ENCODE peak calls at places on chromosomes 7 and 10, in six cellular contexts. B is CD8-positive, alpha-beta T cell; N is brain microvascular endothelial cell; P is sigmoid colon; S is esophagus squamous epithelium; T is lower lobe of right lung. D is an unnamed sample.

GRCh38 chr7:26614503-26614902 is 249.9 kb downstream of the SKAP2 start:
- DNase-seq in B (no peak), N (no peak), P (no peak), S (no peak), T (no peak), D (no peak)

GRCh38 chr10:99854860-99855259 is 72.4 kb downstream of the ABCC2 start:
- DNase-seq in B (no peak), N (peak), P (peak), S (no peak), T (no peak), D (no peak)

GRCh38 chr7:131921016-131921415 is 364.6 kb upstream of the PODXL start:
- DNase-seq in B (no peak), N (peak), P (no peak), S (no peak), T (no peak), D (no peak)

GRCh38 chr7:67917118-67917755 is 920.6 kb downstream of the TYW1 start:
- DNase-seq in B (no peak), N (no peak), P (no peak), S (no peak), T (no peak), D (no peak)

GRCh38 chr10:497289-497688 is 192.2 kb downstream of the DIP2C start:
- DNase-seq in B (no peak), N (no peak), P (peak), S (no peak), T (no peak), D (no peak)

GRCh38 chr10:49594594-49594993 is 15.5 kb upstream of the SLC18A3 start:
- DNase-seq in B (peak), N (peak), P (no peak), S (no peak), T (no peak), D (no peak)

GRCh38 chr7:31858051-31858450 is 171.0 kb downstream of the PPP1R17 start:
- DNase-seq in B (no peak), N (no peak), P (no peak), S (no peak), T (no peak), D (no peak)

GRCh38 chr7:50367570-50367969 is 63.1 kb downstream of the IKZF1 start:
- DNase-seq in B (no peak), N (no peak), P (no peak), S (no peak), T (no peak), D (no peak)

GRCh38 chr10:121928528-121928884 is 675 bp upstream of the ATE1 start:
- DNase-seq in B (no peak), N (no peak), P (no peak), S (no peak), T (no peak), D (no peak)

GRCh38 chr10:93383562-93383981 is 98.6 kb downstream of the MYOF start:
- DNase-seq in B (no peak), N (peak), P (no peak), S (no peak), T (no peak), D (no peak)

GRCh38 chr10:113576853-113577252 is 24.0 kb downstream of the HABP2 start:
- DNase-seq in B (no peak), N (peak), P (no peak), S (no peak), T (no peak), D (no peak)

GRCh38 chr7:80923211-80923612 is 4.4 kb upstream of the SEMA3C start:
- DNase-seq in B (no peak), N (no peak), P (no peak), S (no peak), T (no peak), D (no peak)

GRCh38 chr10:23037561-23037960 is 57.8 kb upstream of the MSRB2 start:
- DNase-seq in B (no peak), N (no peak), P (no peak), S (no peak), T (no peak), D (no peak)

GRCh38 chr7:125661006-125661405 is 731.4 kb upstream of the POT1 start:
- DNase-seq in B (no peak), N (peak), P (no peak), S (no peak), T (no peak), D (no peak)

GRCh38 chr7:44473295-44473694 is 17.2 kb downstream of the NUDCD3 start:
- DNase-seq in B (no peak), N (peak), P (no peak), S (no peak), T (no peak), D (no peak)

GRCh38 chr7:129781856-129782256 is 170.3 kb downstream of the NRF1 start:
- DNase-seq in B (no peak), N (no peak), P (no peak), S (no peak), T (no peak), D (no peak)

GRCh38 chr7:105188201-105188600 is 174.2 kb downstream of the KMT2E start:
- DNase-seq in B (no peak), N (no peak), P (no peak), S (no peak), T (no peak), D (no peak)

GRCh38 chr7:10085231-10085630 is 888.4 kb upstream of the PHF14 start:
- DNase-seq in B (no peak), N (no peak), P (no peak), S (no peak), T (no peak), D (no peak)

GRCh38 chr10:24561453-24561852 is 162.2 kb downstream of the ARHGAP21 start:
- DNase-seq in B (no peak), N (no peak), P (no peak), S (no peak), T (no peak), D (no peak)

GRCh38 chr10:60526024-60526585 is 136.4 kb upstream of the ANK3 start:
- DNase-seq in B (no peak), N (no peak), P (no peak), S (no peak), T (no peak), D (no peak)

GRCh38 chr10:121332829-121333765 is 265.1 kb downstream of the FGFR2 start:
- DNase-seq in B (no peak), N (no peak), P (no peak), S (no peak), T (no peak), D (no peak)

GRCh38 chr7:103888603-103889153 is 100.8 kb downstream of the RELN start:
- DNase-seq in B (no peak), N (no peak), P (no peak), S (no peak), T (no peak), D (no peak)

GRCh38 chr7:149722356-149722957 is 50.9 kb downstream of the ZNF467 start:
- DNase-seq in B (no peak), N (no peak), P (peak), S (no peak), T (no peak), D (no peak)

GRCh38 chr10:32159264-32159663 is 103.0 kb upstream of the KIF5B start:
- DNase-seq in B (no peak), N (no peak), P (no peak), S (no peak), T (no peak), D (no peak)

GRCh38 chr10:70125918-70126590 is 6.6 kb downstream of the AIFM2 start:
- DNase-seq in B (no peak), N (no peak), P (no peak), S (no peak), T (no peak), D (no peak)

GRCh38 chr10:61503051-61503450 is 49.9 kb upstream of the TMEM26 start:
- DNase-seq in B (no peak), N (peak), P (no peak), S (no peak), T (no peak), D (no peak)

GRCh38 chr7:113086431-113086888 is at the start of gene GPR85:
- DNase-seq in B (no peak), N (peak), P (peak), S (no peak), T (peak), D (peak)

GRCh38 chr10:12484945-12485805 is 135.8 kb downstream of the CAMK1D start:
- DNase-seq in B (peak), N (peak), P (no peak), S (no peak), T (no peak), D (peak)

GRCh38 chr7:27295236-27295635 is 52.6 kb downstream of the EVX1 start:
- DNase-seq in B (no peak), N (no peak), P (no peak), S (no peak), T (no peak), D (no peak)

GRCh38 chr7:30977896-30978564 is 14.3 kb downstream of the GHRHR start:
- DNase-seq in B (no peak), N (no peak), P (peak), S (no peak), T (no peak), D (no peak)

GRCh38 chr7:26638140-26638539 is 226.2 kb downstream of the SKAP2 start:
- DNase-seq in B (no peak), N (no peak), P (no peak), S (no peak), T (no peak), D (no peak)

GRCh38 chr10:129777687-129778086 is 186.4 kb downstream of the EBF3 start:
- DNase-seq in B (no peak), N (no peak), P (peak), S (no peak), T (peak), D (no peak)

GRCh38 chr10:79586933-79587332 is 23.8 kb upstream of the SFTPA1 start:
- DNase-seq in B (no peak), N (no peak), P (no peak), S (no peak), T (no peak), D (no peak)

GRCh38 chr10:52216852-52217251 is 97.2 kb upstream of the DKK1 start:
- DNase-seq in B (no peak), N (peak), P (no peak), S (no peak), T (no peak), D (no peak)

GRCh38 chr10:125773702-125774101 is 1.9 kb downstream of the MMP21 start:
- DNase-seq in B (no peak), N (no peak), P (no peak), S (no peak), T (no peak), D (no peak)

GRCh38 chr7:108030536-108030935 is 27.6 kb upstream of the LAMB1 start:
- DNase-seq in B (no peak), N (peak), P (no peak), S (no peak), T (no peak), D (no peak)

GRCh38 chr7:141593134-141593533 is 41.9 kb downstream of the AGK start:
- DNase-seq in B (no peak), N (peak), P (no peak), S (no peak), T (no peak), D (no peak)

GRCh38 chr10:125638555-125638954 is 44.4 kb downstream of the TEX36 start:
- DNase-seq in B (no peak), N (no peak), P (no peak), S (no peak), T (no peak), D (no peak)

GRCh38 chr7:107628461-107629064 is 32.1 kb upstream of the SLC26A4 start:
- DNase-seq in B (no peak), N (no peak), P (no peak), S (no peak), T (peak), D (no peak)

GRCh38 chr10:103231047-103231551 is 14.6 kb upstream of the RPEL1 start:
- DNase-seq in B (no peak), N (peak), P (no peak), S (no peak), T (no peak), D (no peak)

GRCh38 chr7:3835102-3835501 is 534.0 kb downstream of the SDK1 start:
- DNase-seq in B (no peak), N (peak), P (no peak), S (no peak), T (no peak), D (no peak)
- H3K27ac ChIP-seq in B (no peak), N (no peak), P (no peak), S (no peak), T (no peak), D (no peak)

DNA sequence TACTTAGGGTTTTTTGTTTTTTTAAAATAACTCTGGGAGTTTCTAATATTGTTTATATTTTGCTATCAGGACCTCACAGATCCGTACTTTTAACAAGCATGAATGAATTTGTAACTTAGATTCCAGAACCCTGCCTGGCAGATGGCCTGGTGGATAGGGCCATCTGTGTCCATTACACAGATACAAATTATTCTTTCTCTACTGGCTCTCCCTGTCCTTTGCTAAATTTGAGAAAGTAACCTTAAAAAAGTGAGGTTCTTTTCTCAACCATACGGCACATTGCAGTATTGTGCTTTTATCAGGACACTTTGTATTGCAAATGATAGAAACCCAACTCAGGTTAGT is 26.6 kb downstream of the LCOR start:
- DNase-seq in B (no peak), N (no peak), P (no peak), S (no peak), T (no peak), D (no peak)
- H3K4me3 ChIP-seq in B (no peak), N (no peak), P (no peak), S (no peak), T (no peak), D (no peak)

GRCh38 chr10:132397036-132397541 is at the start of gene PWWP2B:
- DNase-seq in B (peak), N (no peak), P (peak), S (no peak), T (peak), D (peak)

GRCh38 chr10:132398566-132398991 is 1.6 kb downstream of the PWWP2B start:
- DNase-seq in B (no peak), N (no peak), P (peak), S (no peak), T (peak), D (no peak)

GRCh38 chr10:132396495-132397035 is 435 bp upstream of the PWWP2B start:
- DNase-seq in B (peak), N (no peak), P (peak), S (no peak), T (peak), D (peak)

GRCh38 chr10:132399117-132400035 is 2.4 kb downstream of the PWWP2B start:
- DNase-seq in B (no peak), N (no peak), P (peak), S (no peak), T (peak), D (no peak)

GRCh38 chr10:132397671-132398565 is 918 bp downstream of the PWWP2B start:
- DNase-seq in B (no peak), N (no peak), P (peak), S (no peak), T (peak), D (peak)
- H3K27ac ChIP-seq in B (peak), N (no peak), P (peak), S (peak), T (peak), D (peak)

GRCh38 chr7:155449880-155450557 is 7.9 kb upstream of the EN2 start:
- DNase-seq in B (no peak), N (no peak), P (no peak), S (no peak), T (peak), D (no peak)

GRCh38 chr7:155450558-155450827 is 7.4 kb upstream of the EN2 start:
- DNase-seq in B (no peak), N (no peak), P (no peak), S (no peak), T (peak), D (no peak)

GRCh38 chr7:155449008-155449879 is 8.7 kb upstream of the EN2 start:
- DNase-seq in B (no peak), N (no peak), P (no peak), S (no peak), T (peak), D (no peak)

GRCh38 chr7:155447603-155448002 is 10.3 kb upstream of the EN2 start:
- DNase-seq in B (no peak), N (no peak), P (no peak), S (no peak), T (no peak), D (no peak)

GRCh38 chr7:155448632-155449007 is 9.3 kb upstream of the EN2 start:
- DNase-seq in B (no peak), N (no peak), P (no peak), S (no peak), T (peak), D (no peak)
- H3K4me3 ChIP-seq in B (no peak), N (no peak), P (no peak), S (no peak), T (no peak), D (no peak)

GRCh38 chr7:1894906-1895663 is 225.0 kb downstream of the ELFN1 start:
- DNase-seq in B (no peak), N (no peak), P (no peak), S (no peak), T (no peak), D (peak)
- H3K27ac ChIP-seq in B (no peak), N (no peak), P (no peak), S (no peak), T (no peak), D (no peak)

GRCh38 chr7:102129636-102130370 is 156.9 kb upstream of the SH2B2 start:
- DNase-seq in B (no peak), N (no peak), P (no peak), S (no peak), T (no peak), D (no peak)

GRCh38 chr7:102128303-102128702 is 158.4 kb upstream of the SH2B2 start:
- DNase-seq in B (no peak), N (no peak), P (no peak), S (no peak), T (no peak), D (no peak)

DNA sequence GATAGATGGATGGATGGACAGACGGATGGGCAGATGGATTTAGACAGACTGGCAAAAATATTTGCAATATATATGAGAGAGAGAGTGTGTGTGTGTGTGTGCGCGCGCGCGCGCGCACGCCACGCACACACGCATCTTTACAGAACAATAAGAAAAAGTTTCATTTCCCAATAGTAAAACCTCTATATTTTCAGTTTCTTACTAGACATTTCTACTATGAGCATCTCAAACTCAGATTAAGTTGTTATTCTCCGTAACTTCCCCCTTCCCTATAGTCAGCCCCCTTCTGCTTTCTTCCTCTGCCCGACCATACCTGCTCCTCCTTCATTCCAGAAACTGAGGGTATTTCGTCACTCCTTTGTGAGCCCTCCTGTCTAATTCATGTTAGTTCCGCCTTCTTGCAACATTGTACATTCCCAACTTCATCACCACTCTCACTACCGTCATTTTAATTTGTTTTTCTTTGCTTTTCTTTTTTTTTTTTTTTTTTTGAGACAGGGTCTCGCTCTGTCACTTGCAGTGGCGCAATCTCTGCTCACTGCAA is 154.4 kb upstream of the SH2B2 start:
- DNase-seq in B (no peak), N (no peak), P (no peak), S (no peak), T (no peak), D (no peak)
- H3K4me3 ChIP-seq in B (no peak), N (no peak), P (no peak), S (no peak), T (no peak), D (no peak)

DNA sequence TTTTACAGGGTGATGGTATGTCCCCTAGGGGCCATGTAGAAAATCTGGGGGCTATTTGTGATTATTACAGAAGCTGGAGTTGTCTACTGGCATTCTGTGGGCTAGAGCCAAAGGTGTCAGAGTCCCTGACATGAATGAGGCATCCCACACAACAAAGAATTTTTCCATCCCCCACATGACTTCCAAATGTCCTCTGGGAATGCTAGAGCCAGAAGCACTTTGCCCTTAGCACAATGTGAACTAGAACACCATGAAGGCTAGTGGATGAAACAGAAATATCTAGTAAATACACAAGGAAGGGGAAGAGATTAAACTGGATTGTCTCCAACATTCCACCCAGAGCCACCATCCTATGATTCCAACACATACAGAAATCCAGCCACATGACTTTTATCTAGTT is 46.9 kb downstream of the FAM13C start:
- DNase-seq in B (no peak), N (no peak), P (no peak), S (no peak), T (no peak), D (no peak)
- H3K27ac ChIP-seq in B (no peak), N (no peak), P (no peak), S (peak), T (no peak), D (no peak)

DNA sequence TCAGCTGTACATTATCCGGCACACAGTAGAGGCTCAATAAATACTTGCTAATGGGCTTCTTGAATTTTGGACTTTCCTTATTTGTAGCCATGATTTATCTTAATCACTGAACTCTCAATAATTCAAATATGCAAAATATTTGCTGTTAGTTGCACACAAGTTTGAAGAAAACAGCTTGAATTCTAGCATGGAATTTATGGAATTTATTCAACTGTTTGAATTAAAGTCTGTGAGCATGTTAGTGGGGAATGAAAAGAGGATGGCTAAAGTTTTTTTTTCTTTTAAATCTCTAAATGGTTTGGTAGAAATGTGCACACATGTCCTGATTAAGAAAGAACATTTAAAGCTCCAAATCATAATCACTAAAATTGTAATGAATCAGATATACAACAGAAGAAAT is 42.5 kb downstream of the SIRT1 start:
- DNase-seq in B (no peak), N (no peak), P (no peak), S (no peak), T (no peak), D (no peak)
- H3K4me3 ChIP-seq in B (no peak), N (no peak), P (no peak), S (no peak), T (no peak), D (no peak)

GRCh38 chr10:35165811-35166210 is 39.2 kb downstream of the CREM start:
- DNase-seq in B (no peak), N (no peak), P (no peak), S (no peak), T (no peak), D (no peak)

GRCh38 chr10:35166607-35167006 is 40.0 kb downstream of the CREM start:
- DNase-seq in B (no peak), N (no peak), P (no peak), S (no peak), T (no peak), D (no peak)

GRCh38 chr10:35160743-35161142 is 34.1 kb downstream of the CREM start:
- DNase-seq in B (no peak), N (no peak), P (no peak), S (no peak), T (no peak), D (no peak)

GRCh38 chr10:35165112-35165511 is 38.5 kb downstream of the CREM start:
- DNase-seq in B (no peak), N (no peak), P (no peak), S (no peak), T (no peak), D (no peak)

GRCh38 chr10:35161906-35162305 is 35.3 kb downstream of the CREM start:
- DNase-seq in B (no peak), N (no peak), P (no peak), S (no peak), T (no peak), D (no peak)
- H3K27ac ChIP-seq in B (no peak), N (no peak), P (no peak), S (no peak), T (no peak), D (no peak)

D was measured in CD4-positive, alpha-beta memory T cell.